ENCODE peak calls at places on chromosomes 3 and 15, in seven cellular contexts. One of them, this sample, is unnamed.

GRCh38 chr3:108006077-108006675 is 84.7 kb downstream of the CD47 start:
- DNase-seq in NCI-H1694 treated with DMSO at 0.1 percent for 48 hours: no peak
- DNase-seq in activated B cell treated with CpG ODN at 0.5 μM for 24 hours: no peak
- DNase-seq in HuH-7.5: peak
- DNase-seq in Caco-2: peak
- DNase-seq in AG08395: no peak
- DNase-seq in left cardiac atrium: peak
- DNase-seq in this sample: no peak

GRCh38 chr3:151197228-151197627 is 5.8 kb downstream of the GPR171 start:
- DNase-seq in NCI-H1694 treated with DMSO at 0.1 percent for 48 hours: no peak
- DNase-seq in activated B cell treated with CpG ODN at 0.5 μM for 24 hours: no peak
- DNase-seq in HuH-7.5: no peak
- DNase-seq in Caco-2: peak
- DNase-seq in AG08395: no peak
- DNase-seq in left cardiac atrium: no peak
- DNase-seq in this sample: no peak

GRCh38 chr3:119409844-119410243 is 53.6 kb downstream of the TMEM39A start:
- DNase-seq in NCI-H1694 treated with DMSO at 0.1 percent for 48 hours: no peak
- DNase-seq in activated B cell treated with CpG ODN at 0.5 μM for 24 hours: no peak
- DNase-seq in HuH-7.5: no peak
- DNase-seq in Caco-2: no peak
- DNase-seq in AG08395: no peak
- DNase-seq in left cardiac atrium: no peak
- DNase-seq in this sample: no peak

GRCh38 chr15:39180494-39180930 is 400.4 kb upstream of the THBS1 start:
- DNase-seq in NCI-H1694 treated with DMSO at 0.1 percent for 48 hours: no peak
- DNase-seq in activated B cell treated with CpG ODN at 0.5 μM for 24 hours: no peak
- DNase-seq in HuH-7.5: no peak
- DNase-seq in Caco-2: no peak
- DNase-seq in AG08395: peak
- DNase-seq in left cardiac atrium: no peak
- DNase-seq in this sample: no peak

GRCh38 chr15:32778391-32779176 is 60.8 kb downstream of the GREM1 start:
- DNase-seq in NCI-H1694 treated with DMSO at 0.1 percent for 48 hours: no peak
- DNase-seq in activated B cell treated with CpG ODN at 0.5 μM for 24 hours: no peak
- DNase-seq in HuH-7.5: no peak
- DNase-seq in Caco-2: no peak
- DNase-seq in AG08395: no peak
- DNase-seq in left cardiac atrium: no peak
- DNase-seq in this sample: no peak

GRCh38 chr3:124383051-124383450 is 347.2 kb upstream of the UMPS start:
- DNase-seq in NCI-H1694 treated with DMSO at 0.1 percent for 48 hours: no peak
- DNase-seq in activated B cell treated with CpG ODN at 0.5 μM for 24 hours: no peak
- DNase-seq in HuH-7.5: no peak
- DNase-seq in Caco-2: no peak
- DNase-seq in AG08395: no peak
- DNase-seq in left cardiac atrium: no peak
- DNase-seq in this sample: no peak

GRCh38 chr3:39082652-39083313 is 24.6 kb downstream of the GORASP1 start:
- DNase-seq in NCI-H1694 treated with DMSO at 0.1 percent for 48 hours: no peak
- DNase-seq in activated B cell treated with CpG ODN at 0.5 μM for 24 hours: no peak
- DNase-seq in HuH-7.5: no peak
- DNase-seq in Caco-2: no peak
- DNase-seq in AG08395: no peak
- DNase-seq in left cardiac atrium: no peak
- DNase-seq in this sample: no peak

GRCh38 chr3:29141912-29142262 is 139.0 kb upstream of the RBMS3 start:
- DNase-seq in NCI-H1694 treated with DMSO at 0.1 percent for 48 hours: no peak
- DNase-seq in activated B cell treated with CpG ODN at 0.5 μM for 24 hours: no peak
- DNase-seq in HuH-7.5: no peak
- DNase-seq in Caco-2: no peak
- DNase-seq in AG08395: no peak
- DNase-seq in left cardiac atrium: no peak
- DNase-seq in this sample: no peak

GRCh38 chr3:177525987-177526712 is 328.9 kb upstream of the TBL1XR1 start:
- DNase-seq in NCI-H1694 treated with DMSO at 0.1 percent for 48 hours: no peak
- DNase-seq in activated B cell treated with CpG ODN at 0.5 μM for 24 hours: no peak
- DNase-seq in HuH-7.5: no peak
- DNase-seq in Caco-2: no peak
- DNase-seq in AG08395: peak
- DNase-seq in left cardiac atrium: no peak
- DNase-seq in this sample: no peak

GRCh38 chr3:138329127-138329983 is at the start of gene NME9:
- DNase-seq in NCI-H1694 treated with DMSO at 0.1 percent for 48 hours: peak
- DNase-seq in activated B cell treated with CpG ODN at 0.5 μM for 24 hours: peak
- DNase-seq in HuH-7.5: peak
- DNase-seq in Caco-2: peak
- DNase-seq in AG08395: peak
- DNase-seq in left cardiac atrium: peak
- DNase-seq in this sample: peak

GRCh38 chr15:60555291-60555690 is 76.3 kb upstream of the ICE2 start:
- DNase-seq in NCI-H1694 treated with DMSO at 0.1 percent for 48 hours: no peak
- DNase-seq in activated B cell treated with CpG ODN at 0.5 μM for 24 hours: no peak
- DNase-seq in HuH-7.5: no peak
- DNase-seq in Caco-2: no peak
- DNase-seq in AG08395: no peak
- DNase-seq in left cardiac atrium: no peak
- DNase-seq in this sample: no peak